ENCODE peak calls at places on chromosome 13, in seven cellular contexts. Q is KBM-7; N is GM10248; X is uterus; T is CD8-positive, alpha-beta memory T cell; K is A549; P is mesenchymal stem cell. E is an unnamed sample.

GRCh38 chr13:84192125-84192524 is 309.9 kb upstream of the SLITRK1 start:
- DNase-seq in N (no peak), T (no peak), K (no peak), Q (no peak), P (peak), X (no peak), E (no peak)

GRCh38 chr13:48222358-48223015 is 10.5 kb upstream of the ITM2B start:
- DNase-seq in K (no peak), X (peak), N (no peak), T (no peak), Q (no peak), P (peak), E (no peak)

GRCh38 chr13:73158851-73159250 is 100.0 kb downstream of the KLF5 start:
- DNase-seq in K (no peak), X (no peak), Q (no peak), N (no peak), P (peak), T (no peak), E (no peak)

GRCh38 chr13:111594606-111595005 is 274.2 kb downstream of the TEX29 start:
- DNase-seq in T (no peak), X (no peak), Q (no peak), P (no peak), N (no peak), K (no peak), E (no peak)

GRCh38 chr13:26469602-26470001 is 87.9 kb upstream of the WASF3 start:
- DNase-seq in X (no peak), N (no peak), K (no peak), T (no peak), Q (no peak), P (no peak), E (no peak)

GRCh38 chr13:45718992-45719391 is 16.9 kb downstream of the CBY2 start:
- DNase-seq in K (no peak), T (no peak), X (no peak), Q (no peak), P (peak), N (no peak), E (no peak)

GRCh38 chr13:35927554-35927953 is 203.6 kb downstream of the DCLK1 start:
- DNase-seq in X (peak), T (no peak), K (peak), N (no peak), Q (no peak), P (peak), E (no peak)

GRCh38 chr13:20824762-20825161 is 51.0 kb upstream of the EEF1AKMT1 start:
- DNase-seq in P (peak), T (no peak), Q (no peak), N (no peak), K (no peak), X (no peak), E (no peak)

GRCh38 chr13:61453121-61453520 is 37.5 kb upstream of the PCDH20 start:
- DNase-seq in T (no peak), Q (no peak), K (no peak), N (no peak), P (no peak), X (no peak), E (no peak)